ENCODE peak calls at places on chromosomes 4 and X, in eight cellular contexts. E is stimulated activated CD4-positive, alpha-beta T cell treated with anti-CD3 and anti-CD28 coated beads, Interleukin-4, amount 100 ng/mL, for 48 hours; L is NCI-H774; A is aorta; R is stimulated activated CD8-positive, alpha-beta memory T cell treated with anti-CD3 and anti-CD28 coated beads, Interleukin-4, amount 100 ng/mL, for 24 hours; Y is GM04504; S is GM12864; C is T-helper 2 cell. M is an unnamed sample.

GRCh38 chr4:100826067-100826466 is 308.2 kb upstream of the EMCN start:
- DNase-seq in E (no peak), L (no peak), A (no peak), R (no peak), Y (no peak), S (no peak), C (no peak), M (peak)

GRCh38 chrX:69305333-69306062 is 140.2 kb upstream of the PJA1 start:
- DNase-seq in E (no peak), L (no peak), A (no peak), R (no peak), Y (no peak), S (no peak), C (no peak), M (no peak)

GRCh38 chr4:142697303-142697702 is 148.8 kb downstream of the INPP4B start:
- DNase-seq in E (no peak), L (no peak), A (no peak), R (no peak), Y (no peak), S (no peak), C (no peak), M (no peak)

GRCh38 chrX:154967603-154968002 is 54.9 kb downstream of the F8 start:
- DNase-seq in E (no peak), L (no peak), A (no peak), R (no peak), Y (no peak), S (no peak), C (no peak), M (no peak)

GRCh38 chrX:129777218-129777768 is 2.5 kb upstream of the SASH3 start:
- DNase-seq in E (peak), L (no peak), A (no peak), R (peak), Y (no peak), S (no peak), C (peak), M (no peak)

GRCh38 chrX:39427492-39428289 is 626.4 kb downstream of the MID1IP1 start:
- DNase-seq in E (peak), L (no peak), A (no peak), R (no peak), Y (no peak), S (no peak), C (no peak), M (no peak)

GRCh38 chr4:1500966-1501753 is 94.9 kb upstream of the NKX1-1 start:
- DNase-seq in E (no peak), L (no peak), A (no peak), R (no peak), Y (no peak), S (no peak), C (no peak), M (no peak)

GRCh38 chr4:61199869-61200194 is 294 bp upstream of the ADGRL3 start:
- DNase-seq in E (no peak), L (no peak), A (no peak), R (no peak), Y (no peak), S (no peak), C (no peak), M (no peak)

GRCh38 chr4:185782523-185782922 is 29.5 kb downstream of the SORBS2 start:
- DNase-seq in E (no peak), L (no peak), A (no peak), R (no peak), Y (no peak), S (no peak), C (no peak), M (no peak)

GRCh38 chr4:36222702-36223101 is 21.6 kb downstream of the ARAP2 start:
- DNase-seq in E (no peak), L (no peak), A (no peak), R (no peak), Y (no peak), S (no peak), C (no peak), M (no peak)

GRCh38 chrX:17414839-17415238 is 39.8 kb downstream of the NHS start:
- DNase-seq in E (no peak), L (no peak), A (peak), R (no peak), Y (no peak), S (no peak), C (no peak), M (no peak)

GRCh38 chr4:1763550-1764080 is 29.5 kb upstream of the FGFR3 start:
- DNase-seq in E (no peak), L (no peak), A (no peak), R (no peak), Y (peak), S (no peak), C (no peak), M (no peak)

GRCh38 chr4:69727412-69727811 is 33.0 kb downstream of the SULT1B1 start:
- DNase-seq in E (no peak), L (no peak), A (no peak), R (no peak), Y (no peak), S (no peak), C (no peak), M (no peak)

GRCh38 chr4:64911846-64912245 is 502.6 kb upstream of the TECRL start:
- DNase-seq in E (no peak), L (no peak), A (no peak), R (no peak), Y (no peak), S (no peak), C (no peak), M (no peak)

GRCh38 chr4:85955614-85956295 is 404.1 kb downstream of the MAPK10 start:
- DNase-seq in E (no peak), L (no peak), A (no peak), R (no peak), Y (no peak), S (no peak), C (no peak), M (no peak)

GRCh38 chr4:8528713-8529112 is 51.5 kb upstream of the GPR78 start:
- DNase-seq in E (no peak), L (no peak), A (no peak), R (no peak), Y (peak), S (no peak), C (no peak), M (no peak)

GRCh38 chr4:149409186-149410056 is 406.2 kb downstream of the IQCM start:
- DNase-seq in E (no peak), L (no peak), A (peak), R (no peak), Y (peak), S (no peak), C (no peak), M (no peak)

M was measured in GM12878.